ENCODE peak calls at places on chromosomes 16 and 17, in nine cellular contexts. S is gastrocnemius medialis; U is CD4-positive, alpha-beta memory T cell; R is AG10803; N is foreskin fibroblast; K is IMR-90; B is BJ; T is Caco-2; X is GM12865. O is an unnamed sample.

GRCh38 chr17:49985310-49985990 is 9.6 kb downstream of the DLX3 start:
- DNase-seq in S (no peak), U (no peak), R (no peak), N (no peak), K (no peak), B (no peak), T (peak), X (no peak), O (no peak)

GRCh38 chr17:151886-152859 is 14.8 kb downstream of the SCGB1C2 start:
- DNase-seq in S (no peak), U (no peak), R (no peak), N (peak), K (peak), B (no peak), T (peak), X (no peak), O (no peak)

GRCh38 chr17:7237266-7237760 is 1.9 kb downstream of the PHF23 start:
- DNase-seq in S (no peak), U (no peak), R (no peak), N (no peak), K (no peak), B (no peak), T (no peak), X (no peak), O (no peak)

GRCh38 chr17:50988427-50988826 is 122.3 kb upstream of the TOB1 start:
- DNase-seq in S (no peak), U (no peak), R (no peak), N (no peak), K (no peak), B (no peak), T (no peak), X (no peak), O (no peak)

GRCh38 chr17:79793924-79794304 is 3.0 kb downstream of the CBX8 start:
- DNase-seq in S (no peak), U (no peak), R (no peak), N (peak), K (no peak), B (no peak), T (no peak), X (no peak), O (no peak)

GRCh38 chr16:69693916-69694315 is 32.4 kb downstream of the NQO1 start:
- DNase-seq in S (no peak), U (no peak), R (no peak), N (no peak), K (no peak), B (no peak), T (no peak), X (no peak), O (no peak)

GRCh38 chr17:43782903-43783462 is 2.7 kb downstream of the CFAP97D1 start:
- DNase-seq in S (no peak), U (no peak), R (no peak), N (no peak), K (no peak), B (no peak), T (no peak), X (no peak), O (no peak)

GRCh38 chr16:11201498-11202259 is 54.3 kb downstream of the SOCS1 start:
- DNase-seq in S (no peak), U (no peak), R (peak), N (peak), K (peak), B (peak), T (no peak), X (peak), O (no peak)

GRCh38 chr16:69123894-69124293 is 8.5 kb downstream of the CHTF8 start:
- DNase-seq in S (no peak), U (peak), R (peak), N (peak), K (peak), B (no peak), T (peak), X (peak), O (peak)

GRCh38 chr17:72684405-72685020 is 408.0 kb downstream of the SLC39A11 start:
- DNase-seq in S (no peak), U (no peak), R (no peak), N (no peak), K (no peak), B (no peak), T (no peak), X (no peak), O (no peak)

GRCh38 chr17:83096401-83097220 is 17.2 kb downstream of the METRNL start:
- DNase-seq in S (peak), U (no peak), R (no peak), N (no peak), K (no peak), B (no peak), T (no peak), X (no peak), O (no peak)
- H3K4me3 ChIP-seq in S (no peak), U (no peak), R (no peak), N (no peak), K (no peak), B (no peak), T (no peak), X (no peak), O (no peak)

GRCh38 chr16:67028167-67028554 is 788 bp upstream of the CBFB start:
- DNase-seq in S (no peak), U (no peak), R (no peak), N (no peak), K (no peak), B (no peak), T (no peak), X (no peak), O (no peak)
- H3K4me3 ChIP-seq in S (peak), U (peak), R (peak), N (peak), K (peak), B (peak), T (peak), X (peak), O (peak)

GRCh38 chr17:1156864-1157263 is 22.9 kb downstream of the ABR start:
- DNase-seq in S (no peak), U (no peak), R (no peak), N (no peak), K (no peak), B (no peak), T (no peak), X (no peak), O (no peak)

GRCh38 chr17:1158879-1159278 is 20.9 kb downstream of the ABR start:
- DNase-seq in S (no peak), U (no peak), R (peak), N (no peak), K (peak), B (no peak), T (no peak), X (no peak), O (no peak)

GRCh38 chr17:1162116-1162855 is 17.5 kb downstream of the ABR start:
- DNase-seq in S (no peak), U (no peak), R (no peak), N (no peak), K (no peak), B (no peak), T (no peak), X (no peak), O (no peak)

GRCh38 chr17:1159781-1160180 is 20.0 kb downstream of the ABR start:
- DNase-seq in S (no peak), U (no peak), R (no peak), N (no peak), K (no peak), B (no peak), T (no peak), X (no peak), O (no peak)

DNA sequence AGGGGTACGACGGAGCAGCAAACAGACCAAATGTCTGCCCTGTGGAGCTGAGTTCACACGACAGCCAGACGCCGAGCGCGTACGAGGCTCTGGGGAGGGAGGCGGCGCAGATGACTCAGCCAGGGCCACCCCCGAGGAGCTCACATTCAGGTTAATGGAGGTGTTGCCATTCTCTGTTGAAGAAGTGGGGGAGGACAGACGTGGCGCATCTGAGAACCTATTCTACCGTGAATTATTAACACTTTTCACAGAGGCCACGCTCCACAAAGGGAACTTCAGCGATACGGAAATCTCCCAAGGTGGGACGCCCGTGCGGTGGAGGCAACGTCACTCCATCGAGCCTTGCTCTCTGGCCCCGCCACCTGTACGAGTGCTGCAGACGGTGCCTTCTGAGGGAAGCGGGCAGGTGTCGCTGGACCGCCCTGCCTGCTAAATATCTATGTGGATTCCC is 19.2 kb downstream of the ABR start:
- DNase-seq in S (no peak), U (no peak), R (no peak), N (no peak), K (no peak), B (no peak), T (no peak), X (no peak), O (no peak)
- H3K4me3 ChIP-seq in S (no peak), U (no peak), R (no peak), N (no peak), K (no peak), B (no peak), T (no peak), X (no peak), O (no peak)

DNA sequence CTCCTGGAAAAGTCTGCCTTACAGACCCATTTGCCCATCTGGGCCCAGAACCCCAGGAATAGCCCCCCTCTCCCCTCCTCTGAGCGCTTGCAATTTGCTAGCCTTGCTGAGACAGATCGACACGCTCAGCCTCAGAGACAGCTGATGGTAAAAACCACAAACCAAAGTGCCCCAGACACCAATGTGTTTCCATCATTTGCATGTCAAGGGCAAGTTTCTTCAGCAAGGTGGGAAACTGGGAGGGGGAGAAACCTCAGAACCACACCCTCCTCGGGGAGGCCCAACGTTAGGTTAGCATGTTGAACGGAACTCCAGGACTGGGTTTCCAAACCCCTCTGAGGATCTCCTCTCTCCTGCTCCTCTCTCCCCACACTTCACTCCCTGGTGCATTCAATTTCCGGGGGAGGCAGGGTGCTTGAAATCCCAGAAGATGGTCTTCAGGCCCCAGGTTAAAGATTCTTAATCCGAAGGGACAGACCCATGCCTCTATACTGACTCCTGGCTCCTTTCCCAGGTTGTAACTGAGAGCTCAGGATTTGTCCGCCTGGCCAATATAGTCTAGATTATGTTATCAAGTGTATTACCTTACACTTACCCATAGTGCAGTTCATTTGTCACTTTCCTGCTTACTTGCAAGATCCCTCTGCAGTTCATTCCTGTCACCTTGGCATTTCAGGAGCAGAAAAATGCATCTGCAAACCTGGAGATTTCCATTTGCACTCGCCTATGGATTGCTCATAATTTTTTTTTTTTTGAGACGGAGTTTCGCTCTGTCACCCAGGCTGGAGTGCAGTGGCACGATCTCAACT is 1.3 kb upstream of the CUEDC1 start:
- DNase-seq in S (no peak), U (peak), R (no peak), N (no peak), K (no peak), B (no peak), T (peak), X (peak), O (peak)
- H3K4me3 ChIP-seq in S (no peak), U (peak), R (peak), N (no peak), K (no peak), B (no peak), T (no peak), X (no peak), O (no peak)

GRCh38 chr16:83946781-83947566 is 6.1 kb upstream of the OSGIN1 start:
- DNase-seq in S (no peak), U (no peak), R (no peak), N (no peak), K (no peak), B (no peak), T (no peak), X (no peak), O (no peak)

GRCh38 chr16:83947642-83948234 is 5.3 kb upstream of the OSGIN1 start:
- DNase-seq in S (no peak), U (no peak), R (no peak), N (no peak), K (no peak), B (no peak), T (no peak), X (no peak), O (no peak)

GRCh38 chr16:83943516-83944050 is 9.5 kb upstream of the OSGIN1 start:
- DNase-seq in S (no peak), U (no peak), R (no peak), N (no peak), K (no peak), B (no peak), T (no peak), X (no peak), O (no peak)

GRCh38 chr16:83946154-83946780 is 6.8 kb upstream of the OSGIN1 start:
- DNase-seq in S (no peak), U (no peak), R (no peak), N (no peak), K (no peak), B (no peak), T (no peak), X (no peak), O (no peak)

GRCh38 chr16:83945587-83945986 is 7.5 kb upstream of the OSGIN1 start:
- DNase-seq in S (no peak), U (no peak), R (no peak), N (no peak), K (no peak), B (no peak), T (no peak), X (no peak), O (no peak)
- H3K4me3 ChIP-seq in S (no peak), U (no peak), R (no peak), N (no peak), K (no peak), B (no peak), T (no peak), X (no peak), O (no peak)

DNA sequence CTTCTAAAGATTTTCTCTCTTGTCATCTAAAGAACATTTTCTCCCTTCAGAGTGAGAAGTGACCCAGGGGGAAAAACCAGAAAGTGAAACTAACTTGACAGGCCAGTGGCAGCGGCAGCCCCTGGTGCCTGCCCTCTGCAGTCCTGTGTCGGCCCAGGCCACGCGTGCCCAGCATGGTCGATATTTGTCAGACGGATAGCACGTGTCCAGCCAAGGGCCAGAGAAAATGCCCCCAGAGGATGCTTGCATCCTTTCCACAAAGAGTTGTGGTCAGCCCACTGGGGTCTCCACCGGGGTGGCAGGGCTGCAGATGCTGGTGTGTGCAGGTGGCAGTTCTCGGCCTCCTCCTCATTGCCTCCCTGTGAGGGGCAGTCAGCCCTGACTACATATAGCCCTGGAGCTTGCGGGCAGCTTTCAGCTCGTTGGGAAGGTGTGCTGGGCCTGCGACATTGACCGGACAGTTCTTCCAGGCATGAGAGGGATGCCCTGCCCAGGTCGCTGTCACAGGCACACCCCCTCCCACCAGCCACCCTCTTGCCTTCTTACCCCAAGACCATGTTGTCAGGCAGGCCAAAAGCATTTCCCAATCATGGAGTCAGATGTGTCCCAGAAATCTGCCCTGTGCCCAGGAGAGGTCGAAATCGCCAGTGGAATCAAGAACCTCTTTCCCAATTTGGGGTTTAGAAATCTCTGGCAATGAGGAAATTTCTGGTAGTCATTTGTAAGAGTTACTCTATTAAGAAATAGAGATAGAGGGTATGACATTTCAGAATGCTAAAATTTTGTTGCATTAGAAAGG is 176.9 kb downstream of the RAB11FIP4 start:
- DNase-seq in S (peak), U (no peak), R (peak), N (no peak), K (no peak), B (no peak), T (no peak), X (no peak), O (peak)
- H3K4me3 ChIP-seq in S (no peak), U (no peak), R (no peak), N (no peak), K (no peak), B (no peak), T (no peak), X (no peak), O (peak)

GRCh38 chr17:82127704-82128103 is 29.7 kb upstream of the FASN start:
- DNase-seq in S (no peak), U (peak), R (no peak), N (no peak), K (no peak), B (no peak), T (no peak), X (no peak), O (no peak)
- H3K4me3 ChIP-seq in S (no peak), U (no peak), R (no peak), N (no peak), K (no peak), B (no peak), T (no peak), X (no peak), O (no peak)

DNA sequence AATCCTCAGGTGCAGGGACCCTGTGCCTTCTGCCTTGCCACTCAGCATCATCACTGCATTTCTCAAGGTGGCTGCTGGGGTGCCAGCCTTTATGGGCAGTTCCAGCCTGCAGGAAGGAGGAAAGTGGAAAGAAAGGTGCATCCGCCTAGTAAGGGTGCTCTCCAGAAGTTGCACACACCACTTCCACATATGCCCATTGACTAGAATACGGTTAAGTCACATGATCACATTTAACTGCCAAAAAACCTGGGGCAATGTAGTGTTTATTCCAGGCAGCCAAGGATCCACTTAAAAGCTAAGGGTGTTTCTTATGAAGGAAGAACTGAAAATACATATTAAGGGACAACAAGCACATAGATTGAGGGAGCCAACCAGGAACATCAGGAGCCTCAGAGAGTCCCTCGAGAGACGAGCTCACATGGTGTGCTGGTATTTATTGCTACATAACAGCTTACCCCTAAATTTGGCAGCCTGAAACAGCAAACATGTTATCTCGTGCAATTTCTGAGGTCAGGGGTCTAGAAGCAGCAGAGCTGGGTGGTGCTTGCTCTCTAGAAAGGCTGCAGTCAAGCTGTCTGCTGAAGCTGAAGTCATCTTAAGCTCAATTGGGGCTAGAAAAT is 52.0 kb upstream of the MMP2 start:
- DNase-seq in S (peak), U (no peak), R (no peak), N (no peak), K (no peak), B (no peak), T (no peak), X (no peak), O (no peak)
- H3K4me3 ChIP-seq in S (no peak), U (no peak), R (no peak), N (no peak), K (no peak), B (no peak), T (no peak), X (no peak), O (no peak)

GRCh38 chr17:2383628-2384167 is 17.2 kb downstream of the MNT start:
- DNase-seq in S (peak), U (no peak), R (no peak), N (no peak), K (no peak), B (no peak), T (no peak), X (no peak), O (no peak)
- H3K4me3 ChIP-seq in S (no peak), U (no peak), R (no peak), N (no peak), K (no peak), B (no peak), T (no peak), X (no peak), O (no peak)